ENCODE peak calls at places on chromosomes 4 and X, in nine cellular contexts. M is AG09309; V is tibial artery; P is CD8-positive, alpha-beta T cell; K is activated CD4-positive, alpha-beta T cell treated with anti-CD3 and anti-CD28 coated beads, Interleukin-2, amount 10 ng/mL, durations not matched to agents 7 days and 5 days; I is DMS79; Z is fibroblast of the conjunctiva; J is stimulated activated CD8-positive, alpha-beta memory T cell treated with anti-CD3 and anti-CD28 coated beads, Interleukin-7, amount 100 ng/mL, for 4 hours; X is gastrocnemius medialis. Y is an unnamed sample.

GRCh38 chrX:39477438-39478120 is 620.2 kb downstream of the BCOR start:
- DNase-seq in I (no peak), Z (no peak), K (no peak), J (no peak), M (no peak), X (peak), V (no peak), P (peak), Y (no peak)

GRCh38 chrX:367349-367748 is 19.4 kb downstream of the PPP2R3B start:
- DNase-seq in P (no peak), J (no peak), K (no peak), V (no peak), Z (no peak), M (no peak), I (no peak), X (no peak), Y (no peak)

GRCh38 chr4:156019238-156019637 is 65.6 kb upstream of the CTSO start:
- DNase-seq in K (no peak), I (no peak), P (no peak), V (no peak), J (no peak), X (no peak), M (no peak), Z (no peak), Y (no peak)

GRCh38 chr4:123653211-123653610 is 256.6 kb downstream of the SPRY1 start:
- DNase-seq in P (no peak), I (no peak), K (no peak), J (no peak), V (no peak), M (no peak), Z (no peak), X (no peak), Y (no peak)

GRCh38 chr4:11633435-11633834 is 204.7 kb upstream of the HS3ST1 start:
- DNase-seq in M (no peak), V (no peak), X (no peak), J (no peak), Z (no peak), I (no peak), P (no peak), K (no peak), Y (no peak)

GRCh38 chr4:5999830-6000365 is 18.3 kb downstream of the C4orf50 start:
- DNase-seq in K (no peak), P (no peak), X (no peak), M (no peak), Z (no peak), I (no peak), V (peak), J (no peak), Y (no peak)

GRCh38 chr4:151133311-151133710 is 33.9 kb downstream of the RPS3A start:
- DNase-seq in M (no peak), P (no peak), K (no peak), J (no peak), Z (no peak), X (no peak), I (no peak), V (no peak), Y (no peak)

GRCh38 chr4:115485402-115485801 is 372.0 kb upstream of the NDST4 start:
- DNase-seq in K (no peak), Z (no peak), V (no peak), M (no peak), P (no peak), X (no peak), J (no peak), I (no peak), Y (no peak)

GRCh38 chrX:154542723-154543424 is 3.8 kb downstream of the G6PD start:
- DNase-seq in J (peak), Z (no peak), M (no peak), V (no peak), P (peak), X (peak), K (no peak), I (no peak), Y (no peak)

GRCh38 chrX:17521871-17522693 is 147.1 kb downstream of the NHS start:
- DNase-seq in I (no peak), Z (no peak), P (no peak), M (no peak), K (no peak), V (no peak), J (no peak), X (no peak), Y (no peak)

GRCh38 chrX:63784902-63785692 is at the start of gene ARHGEF9:
- DNase-seq in P (no peak), K (peak), X (peak), V (peak), J (no peak), I (peak), Z (no peak), M (no peak), Y (peak)

GRCh38 chr4:74109116-74109791 is 10.3 kb upstream of the CXCL2 start:
- DNase-seq in I (no peak), P (no peak), Z (peak), V (peak), K (no peak), M (peak), X (peak), J (no peak), Y (no peak)

GRCh38 chr4:110705440-110705782 is 82.5 kb upstream of the PITX2 start:
- DNase-seq in P (no peak), Z (no peak), J (no peak), M (no peak), K (no peak), X (no peak), I (no peak), V (no peak), Y (no peak)

GRCh38 chrX:12065251-12065650 is 73.0 kb upstream of the FRMPD4 start:
- DNase-seq in Z (no peak), K (no peak), M (no peak), X (no peak), V (no peak), J (no peak), I (no peak), P (no peak), Y (no peak)

GRCh38 chr4:138308421-138308820 is 66.3 kb upstream of the SLC7A11 start:
- DNase-seq in M (no peak), K (no peak), Z (no peak), X (no peak), J (no peak), I (no peak), P (no peak), V (no peak), Y (no peak)

GRCh38 chr4:85544751-85545150 is 69.8 kb downstream of the ARHGAP24 start:
- DNase-seq in J (no peak), M (no peak), Z (no peak), K (no peak), X (no peak), V (no peak), I (no peak), P (no peak), Y (no peak)

GRCh38 chrX:72129661-72130060 is 2.1 kb downstream of the RTL5 start:
- DNase-seq in Z (no peak), K (no peak), V (no peak), M (no peak), J (no peak), P (no peak), I (no peak), X (no peak), Y (no peak)

GRCh38 chr4:186192068-186192751 is 843 bp downstream of the CYP4V2 start:
- DNase-seq in J (peak), Z (no peak), V (peak), X (peak), I (no peak), M (no peak), P (peak), K (peak), Y (peak)

GRCh38 chr4:20403317-20403716 is 151.6 kb downstream of the SLIT2 start:
- DNase-seq in X (no peak), Z (no peak), J (no peak), P (no peak), K (no peak), I (no peak), M (no peak), V (no peak), Y (no peak)

GRCh38 chrX:104084534-104085277 is 8.7 kb upstream of the TMSB15C start:
- DNase-seq in M (no peak), J (no peak), V (no peak), K (no peak), Z (no peak), P (no peak), X (no peak), I (no peak), Y (no peak)

GRCh38 chr4:87886083-87886482 is 53.3 kb downstream of the MEPE start:
- DNase-seq in V (no peak), X (no peak), Z (no peak), K (no peak), I (no peak), M (no peak), J (no peak), P (no peak), Y (no peak)

GRCh38 chrX:151754042-151754419 is 19.5 kb downstream of the CNGA2 start:
- DNase-seq in M (peak), V (no peak), I (peak), P (no peak), K (no peak), J (no peak), Z (peak), X (no peak), Y (no peak)

GRCh38 chr4:129043523-129043922 is 49.8 kb downstream of the SCLT1 start:
- DNase-seq in Z (peak), I (no peak), K (no peak), J (no peak), P (no peak), X (no peak), M (peak), V (no peak), Y (no peak)

GRCh38 chr4:47543331-47543730 is 58.3 kb downstream of the ATP10D start:
- DNase-seq in J (no peak), M (no peak), Z (no peak), P (no peak), I (no peak), X (no peak), V (no peak), K (no peak), Y (no peak)

GRCh38 chr4:173420324-173420752 is 21.4 kb upstream of the SCRG1 start:
- DNase-seq in Z (no peak), J (no peak), K (no peak), I (no peak), V (no peak), M (no peak), P (no peak), X (no peak), Y (peak)

GRCh38 chrX:37594755-37595382 is 23.4 kb downstream of the LANCL3 start:
- DNase-seq in P (no peak), V (no peak), K (no peak), M (no peak), I (no peak), J (no peak), X (no peak), Z (no peak), Y (no peak)

GRCh38 chr4:141410839-141411238 is 190.1 kb downstream of the ZNF330 start:
- DNase-seq in J (no peak), M (peak), P (no peak), Z (no peak), V (no peak), I (no peak), X (no peak), K (no peak), Y (no peak)

GRCh38 chrX:68234171-68234910 is 199.0 kb downstream of the OPHN1 start:
- DNase-seq in M (no peak), P (no peak), Z (no peak), K (no peak), J (no peak), I (no peak), V (no peak), X (no peak), Y (no peak)

GRCh38 chr4:86543560-86544312 is 50.4 kb upstream of the PTPN13 start:
- DNase-seq in I (no peak), X (no peak), P (no peak), Z (no peak), K (no peak), J (no peak), V (no peak), M (no peak), Y (no peak)

GRCh38 chr4:37531156-37531555 is 155.0 kb downstream of the RELL1 start:
- DNase-seq in P (no peak), M (no peak), I (no peak), Z (no peak), K (no peak), V (no peak), J (no peak), X (no peak), Y (no peak)

GRCh38 chr4:68175562-68176155 is 46.0 kb upstream of the TMPRSS11F start:
- DNase-seq in J (no peak), Z (peak), X (no peak), P (no peak), K (peak), I (peak), M (peak), V (no peak), Y (peak)

GRCh38 chrX:84168574-84168973 is 19.4 kb downstream of the RPS6KA6 start:
- DNase-seq in M (no peak), P (no peak), X (no peak), V (no peak), K (no peak), I (no peak), Z (no peak), J (no peak), Y (no peak)

GRCh38 chr4:139131209-139131870 is 45.7 kb downstream of the ELF2 start:
- DNase-seq in Z (no peak), K (no peak), M (no peak), X (no peak), V (no peak), I (peak), P (no peak), J (no peak), Y (no peak)